ENCODE peak calls at places on chromosomes 7 and 10, in six cellular contexts. One of them, this sample, is unnamed.

GRCh38 chr10:5943536-5943935 is 33.8 kb downstream of the IL15RA start:
- DNase-seq in GM12891: no peak
- DNase-seq in HepG2: no peak
- DNase-seq in K562: no peak
- DNase-seq in H1: no peak
- DNase-seq in GM12878: no peak
- DNase-seq in this sample: no peak

GRCh38 chr7:774161-775109 is 47.4 kb upstream of the PRKAR1B start:
- DNase-seq in GM12891: peak
- DNase-seq in HepG2: no peak
- DNase-seq in K562: peak
- DNase-seq in H1: peak
- DNase-seq in GM12878: no peak
- DNase-seq in this sample: peak

GRCh38 chr10:30798621-30799020 is 169.1 kb upstream of the LYZL2 start:
- DNase-seq in GM12891: no peak
- DNase-seq in HepG2: no peak
- DNase-seq in K562: no peak
- DNase-seq in H1: no peak
- DNase-seq in GM12878: no peak
- DNase-seq in this sample: no peak

GRCh38 chr10:23194471-23194965 is 2.4 kb downstream of the PTF1A start:
- DNase-seq in GM12891: no peak
- DNase-seq in HepG2: no peak
- DNase-seq in K562: no peak
- DNase-seq in H1: no peak
- DNase-seq in GM12878: no peak
- DNase-seq in this sample: no peak

GRCh38 chr10:80318742-80319141 is 29.3 kb upstream of the MAT1A start:
- DNase-seq in GM12891: no peak
- DNase-seq in HepG2: no peak
- DNase-seq in K562: no peak
- DNase-seq in H1: no peak
- DNase-seq in GM12878: no peak
- DNase-seq in this sample: no peak

GRCh38 chr7:27105161-27106122 is 3.0 kb upstream of the HOXA2 start:
- DNase-seq in GM12891: no peak
- DNase-seq in HepG2: no peak
- DNase-seq in K562: no peak
- DNase-seq in H1: no peak
- DNase-seq in GM12878: no peak
- DNase-seq in this sample: no peak

GRCh38 chr10:125985557-125986246 is 89.3 kb downstream of the FANK1 start:
- DNase-seq in GM12891: no peak
- DNase-seq in HepG2: no peak
- DNase-seq in K562: no peak
- DNase-seq in H1: no peak
- DNase-seq in GM12878: no peak
- DNase-seq in this sample: no peak

GRCh38 chr7:30683839-30684238 is 1.6 kb upstream of the CRHR2 start:
- DNase-seq in GM12891: no peak
- DNase-seq in HepG2: no peak
- DNase-seq in K562: no peak
- DNase-seq in H1: no peak
- DNase-seq in GM12878: no peak
- DNase-seq in this sample: no peak

GRCh38 chr7:46559194-46559576 is 638.1 kb upstream of the IGFBP3 start:
- DNase-seq in GM12891: no peak
- DNase-seq in HepG2: no peak
- DNase-seq in K562: no peak
- DNase-seq in H1: no peak
- DNase-seq in GM12878: no peak
- DNase-seq in this sample: no peak

GRCh38 chr10:137031-137430 is 1.8 kb downstream of the ZMYND11 start:
- DNase-seq in GM12891: peak
- DNase-seq in HepG2: peak
- DNase-seq in K562: peak
- DNase-seq in H1: no peak
- DNase-seq in GM12878: no peak
- DNase-seq in this sample: peak

GRCh38 chr10:74949434-74949833 is 123.0 kb downstream of the KAT6B start:
- DNase-seq in GM12891: no peak
- DNase-seq in HepG2: no peak
- DNase-seq in K562: no peak
- DNase-seq in H1: no peak
- DNase-seq in GM12878: no peak
- DNase-seq in this sample: no peak

GRCh38 chr7:157017149-157017548 is 6.7 kb upstream of the MNX1 start:
- DNase-seq in GM12891: no peak
- DNase-seq in HepG2: no peak
- DNase-seq in K562: no peak
- DNase-seq in H1: no peak
- DNase-seq in GM12878: no peak
- DNase-seq in this sample: no peak

GRCh38 chr7:44141221-44141850 is at the start of gene MYL7:
- DNase-seq in GM12891: no peak
- DNase-seq in HepG2: no peak
- DNase-seq in K562: no peak
- DNase-seq in H1: no peak
- DNase-seq in GM12878: no peak
- DNase-seq in this sample: no peak

GRCh38 chr10:132421377-132422168 is 24.6 kb downstream of the PWWP2B start:
- DNase-seq in GM12891: peak
- DNase-seq in HepG2: peak
- DNase-seq in K562: peak
- DNase-seq in H1: no peak
- DNase-seq in GM12878: no peak
- DNase-seq in this sample: no peak

GRCh38 chr10:103792547-103792946 is 62.8 kb downstream of the SH3PXD2A start:
- DNase-seq in GM12891: no peak
- DNase-seq in HepG2: no peak
- DNase-seq in K562: no peak
- DNase-seq in H1: no peak
- DNase-seq in GM12878: no peak
- DNase-seq in this sample: no peak

GRCh38 chr10:103793429-103793828 is 61.9 kb downstream of the SH3PXD2A start:
- DNase-seq in GM12891: no peak
- DNase-seq in HepG2: peak
- DNase-seq in K562: no peak
- DNase-seq in H1: no peak
- DNase-seq in GM12878: no peak
- DNase-seq in this sample: no peak

GRCh38 chr10:103795634-103796265 is 59.6 kb downstream of the SH3PXD2A start:
- DNase-seq in GM12891: no peak
- DNase-seq in HepG2: no peak
- DNase-seq in K562: no peak
- DNase-seq in H1: no peak
- DNase-seq in GM12878: no peak
- DNase-seq in this sample: no peak

GRCh38 chr10:103794996-103795395 is 60.4 kb downstream of the SH3PXD2A start:
- DNase-seq in GM12891: no peak
- DNase-seq in HepG2: no peak
- DNase-seq in K562: no peak
- DNase-seq in H1: no peak
- DNase-seq in GM12878: no peak
- DNase-seq in this sample: no peak

GRCh38 chr10:103793920-103794883 is 61.2 kb downstream of the SH3PXD2A start:
- DNase-seq in GM12891: no peak
- DNase-seq in HepG2: peak
- DNase-seq in K562: no peak
- DNase-seq in H1: no peak
- DNase-seq in GM12878: no peak
- DNase-seq in this sample: no peak
- TF ChIP-seq POLR2A in GM12891: no peak
- TF ChIP-seq POLR2A in HepG2: peak
- TF ChIP-seq POLR2A in K562: no peak
- TF ChIP-seq POLR2A in H1: no peak
- TF ChIP-seq POLR2A in GM12878: no peak
- TF ChIP-seq POLR2A in this sample: no peak

DNA sequence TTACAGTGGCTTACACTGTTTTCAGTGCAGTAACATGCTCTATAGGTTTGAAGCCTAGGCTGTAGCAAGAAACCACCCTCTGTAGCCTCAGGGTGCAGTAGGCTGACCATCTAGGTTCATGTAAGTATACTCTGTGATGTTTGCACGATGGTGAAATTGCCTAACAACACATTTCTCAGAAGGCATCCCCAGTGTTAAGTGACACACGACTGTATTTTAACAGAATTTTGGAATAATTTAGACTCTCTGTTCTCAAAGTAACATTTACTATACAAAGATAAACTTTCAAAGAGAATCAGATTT is 44.6 kb upstream of the BHLHA15 start:
- DNase-seq in GM12891: no peak
- DNase-seq in HepG2: no peak
- DNase-seq in K562: no peak
- DNase-seq in H1: no peak
- DNase-seq in GM12878: no peak
- DNase-seq in this sample: no peak
- TF ChIP-seq TAF1 in GM12891: no peak
- TF ChIP-seq TAF1 in HepG2: no peak
- TF ChIP-seq TAF1 in K562: no peak
- TF ChIP-seq TAF1 in H1: no peak
- TF ChIP-seq TAF1 in GM12878: no peak
- TF ChIP-seq TAF1 in this sample: no peak

GRCh38 chr7:128859232-128860157 is 3.2 kb upstream of the ATP6V1F start:
- DNase-seq in GM12891: no peak
- DNase-seq in HepG2: no peak
- DNase-seq in K562: no peak
- DNase-seq in H1: no peak
- DNase-seq in GM12878: no peak
- DNase-seq in this sample: no peak

GRCh38 chr7:128861957-128862570 is 592 bp upstream of the ATP6V1F start:
- DNase-seq in GM12891: no peak
- DNase-seq in HepG2: no peak
- DNase-seq in K562: no peak
- DNase-seq in H1: no peak
- DNase-seq in GM12878: no peak
- DNase-seq in this sample: no peak

GRCh38 chr7:128858380-128859231 is 4.0 kb upstream of the ATP6V1F start:
- DNase-seq in GM12891: no peak
- DNase-seq in HepG2: no peak
- DNase-seq in K562: peak
- DNase-seq in H1: no peak
- DNase-seq in GM12878: no peak
- DNase-seq in this sample: no peak

GRCh38 chr7:128862571-128863432 is at the start of gene ATP6V1F:
- DNase-seq in GM12891: peak
- DNase-seq in HepG2: peak
- DNase-seq in K562: peak
- DNase-seq in H1: peak
- DNase-seq in GM12878: peak
- DNase-seq in this sample: peak

GRCh38 chr7:128860158-128861073 is 2.2 kb upstream of the ATP6V1F start:
- DNase-seq in GM12891: no peak
- DNase-seq in HepG2: no peak
- DNase-seq in K562: peak
- DNase-seq in H1: no peak
- DNase-seq in GM12878: no peak
- DNase-seq in this sample: no peak
- TF ChIP-seq POLR2AphosphoS5 in GM12891: no peak
- TF ChIP-seq POLR2AphosphoS5 in HepG2: no peak
- TF ChIP-seq POLR2AphosphoS5 in K562: peak
- TF ChIP-seq POLR2AphosphoS5 in H1: no peak
- TF ChIP-seq POLR2AphosphoS5 in GM12878: no peak
- TF ChIP-seq POLR2AphosphoS5 in this sample: no peak

DNA sequence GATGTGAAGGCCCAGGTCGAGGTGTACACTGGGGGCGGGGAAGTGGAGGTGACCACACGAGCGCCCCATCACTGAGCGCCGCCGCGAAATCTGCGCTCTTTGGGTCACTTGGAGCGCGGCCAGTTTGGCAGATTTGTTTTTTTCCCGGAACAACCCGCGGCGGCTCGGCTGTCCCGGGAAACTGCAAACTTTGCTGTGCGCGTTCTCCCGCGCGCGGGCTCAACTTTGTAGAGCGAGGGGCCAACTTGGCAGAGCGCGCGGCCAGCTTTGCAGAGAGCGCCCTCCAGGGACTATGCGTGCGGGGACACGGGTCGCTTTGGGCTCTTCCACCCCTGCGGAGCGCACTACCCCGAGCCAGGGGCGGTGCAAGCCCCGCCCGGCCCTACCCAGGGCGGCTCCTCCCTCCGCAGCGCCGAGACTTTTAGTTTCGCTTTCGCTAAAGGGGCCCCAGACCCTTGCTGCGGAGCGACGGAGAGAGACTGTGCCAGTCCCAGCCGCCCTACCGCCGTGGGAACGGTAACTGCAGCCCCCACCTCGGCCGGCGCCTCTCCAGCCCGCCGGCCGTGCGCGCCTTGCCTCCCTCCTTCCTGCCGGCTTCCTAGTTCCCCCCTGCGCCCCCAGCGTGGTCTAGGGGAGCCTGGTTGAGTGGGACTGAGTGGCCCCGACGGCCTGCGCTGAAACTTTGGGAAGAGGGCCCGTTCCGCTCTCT is at the start of gene CASP7:
- DNase-seq in GM12891: peak
- DNase-seq in HepG2: peak
- DNase-seq in K562: peak
- DNase-seq in H1: peak
- DNase-seq in GM12878: no peak
- DNase-seq in this sample: peak
- TF ChIP-seq POLR2A in GM12891: peak
- TF ChIP-seq POLR2A in HepG2: peak
- TF ChIP-seq POLR2A in K562: no peak
- TF ChIP-seq POLR2A in H1: peak
- TF ChIP-seq POLR2A in GM12878: peak
- TF ChIP-seq POLR2A in this sample: peak

DNA sequence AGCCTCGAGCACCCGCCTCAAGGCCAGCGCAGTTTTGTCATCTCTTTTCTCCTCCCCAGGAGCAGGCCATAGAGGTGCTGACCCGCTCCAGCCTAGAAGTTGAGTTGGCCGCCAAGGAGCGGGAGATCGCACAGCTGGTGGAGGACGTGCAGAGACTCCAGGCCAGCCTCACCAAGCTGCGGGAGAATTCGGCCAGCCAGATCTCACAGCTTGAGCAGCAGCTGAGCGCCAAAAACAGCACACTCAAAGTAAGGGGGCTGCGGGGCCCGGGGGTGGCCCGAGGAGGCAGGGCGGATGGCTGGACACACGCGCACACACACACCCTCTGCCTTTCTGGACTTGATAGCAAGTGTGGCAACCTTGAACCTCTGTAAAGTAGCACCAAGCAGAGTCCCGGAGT is 108.3 kb upstream of the SH2B2 start:
- DNase-seq in GM12891: no peak
- DNase-seq in HepG2: no peak
- DNase-seq in K562: no peak
- DNase-seq in H1: no peak
- DNase-seq in GM12878: no peak
- DNase-seq in this sample: no peak
- TF ChIP-seq TAF1 in GM12891: no peak
- TF ChIP-seq TAF1 in HepG2: no peak
- TF ChIP-seq TAF1 in K562: no peak
- TF ChIP-seq TAF1 in H1: no peak
- TF ChIP-seq TAF1 in GM12878: no peak
- TF ChIP-seq TAF1 in this sample: no peak